ENCODE peak calls at places on chromosomes 16 and 17, in ten cellular contexts. N is NCI-H2171; L is GM04504; C is progenitor cell of endocrine pancreas; Q is foreskin fibroblast; U is neuronal stem cell; H is lung; B is CD4-positive, alpha-beta memory T cell; M is MM.1S; K is endothelial cell. I is an unnamed sample.

GRCh38 chr17:17562145-17562529 is 29.4 kb downstream of the PEMT start:
- DNase-seq in C (no peak), N (no peak), B (no peak), K (no peak), H (no peak), U (no peak), L (no peak), Q (no peak), M (no peak), I (no peak)

GRCh38 chr17:51397361-51398127 is 137.2 kb downstream of the UTP18 start:
- DNase-seq in C (no peak), L (peak; percentile 5), N (no peak), U (no peak), B (no peak), H (no peak), M (no peak), Q (no peak), K (no peak), I (peak; percentile 3)

GRCh38 chr17:45386180-45386579 is 46.5 kb downstream of the ARHGAP27 start:
- DNase-seq in K (no peak), U (no peak), M (no peak), C (no peak), L (no peak), B (no peak), H (no peak), N (no peak), Q (no peak), I (no peak)

GRCh38 chr17:11506635-11507034 is 91.6 kb upstream of the DNAH9 start:
- DNase-seq in U (peak; percentile 83), M (peak; percentile 27), L (no peak), H (no peak), K (no peak), C (peak; percentile 56), B (no peak), N (no peak), Q (no peak), I (no peak)

GRCh38 chr16:30566531-30566930 is 5.0 kb downstream of the ZNF688 start:
- DNase-seq in M (no peak), B (no peak), K (no peak), N (no peak), U (no peak), L (no peak), Q (no peak), H (no peak), C (no peak), I (no peak)

GRCh38 chr16:51326131-51326856 is 175.2 kb upstream of the SALL1 start:
- DNase-seq in U (no peak), N (no peak), M (no peak), Q (peak; percentile 86), B (no peak), L (peak; percentile 48), H (no peak), K (no peak), C (no peak), I (peak; percentile 82)

GRCh38 chr17:28406478-28406824 is 439 bp upstream of the SLC46A1 start:
- DNase-seq in Q (no peak), M (no peak), N (peak; percentile 41), H (no peak), K (no peak), U (no peak), L (no peak), C (no peak), B (no peak), I (no peak)

GRCh38 chr17:74981979-74982662 is 5.3 kb upstream of the CDR2L start:
- DNase-seq in M (no peak), L (no peak), C (peak; percentile 69), B (peak; percentile 86), H (peak; percentile 72), Q (peak; percentile 52), U (peak; percentile 78), N (peak; percentile 77), K (peak; percentile 70), I (peak; percentile 72)

GRCh38 chr17:382644-383533 is 30.3 kb upstream of the RPH3AL start:
- DNase-seq in M (no peak), L (peak; percentile 14), B (no peak), C (no peak), K (no peak), Q (no peak), H (no peak), U (peak; percentile 83), N (peak; percentile 4), I (peak; percentile 67)

GRCh38 chr17:28142355-28142754 is 99.9 kb downstream of the NLK start:
- DNase-seq in U (no peak), N (no peak), M (no peak), K (no peak), H (no peak), B (no peak), L (no peak), Q (no peak), C (no peak), I (no peak)

GRCh38 chr16:29307598-29308507 is 98.7 kb downstream of the NPIPB11 start:
- DNase-seq in L (no peak), M (no peak), U (no peak), K (no peak), H (no peak), B (no peak), C (no peak), Q (no peak), N (no peak), I (no peak)

GRCh38 chr16:84111481-84111880 is 5.3 kb downstream of the MBTPS1 start:
- DNase-seq in K (no peak), M (peak; percentile 57), N (no peak), H (no peak), Q (no peak), B (no peak), U (no peak), L (no peak), C (no peak), I (no peak)

GRCh38 chr17:35799942-35800341 is 4.5 kb upstream of the MMP28 start:
- DNase-seq in H (peak; percentile 87), K (no peak), L (peak; percentile 46), N (no peak), B (no peak), U (no peak), C (no peak), Q (no peak), M (no peak), I (peak; percentile 87)

GRCh38 chr17:38579934-38580333 is 25.8 kb downstream of the SRCIN1 start:
- DNase-seq in C (no peak), B (no peak), Q (peak; percentile 13), M (peak; percentile 26), U (no peak), H (no peak), K (peak; percentile 46), L (no peak), N (peak; percentile 87), I (peak; percentile 60)

GRCh38 chr17:60817187-60817586 is 139.5 kb downstream of the BCAS3 start:
- DNase-seq in U (no peak), B (no peak), H (no peak), C (no peak), Q (peak; percentile 71), K (no peak), M (no peak), L (peak; percentile 76), N (no peak), I (peak; percentile 64)

GRCh38 chr17:47687748-47688147 is 6.2 kb upstream of the TBKBP1 start:
- DNase-seq in K (no peak), H (no peak), L (no peak), C (no peak), N (no peak), M (peak; percentile 29), Q (peak; percentile 55), B (no peak), U (no peak), I (no peak)

GRCh38 chr16:56517206-56517605 is 2.6 kb downstream of the BBS2 start:
- DNase-seq in L (no peak), U (no peak), M (no peak), N (no peak), C (no peak), K (no peak), B (no peak), Q (no peak), H (no peak), I (no peak)

GRCh38 chr16:3142327-3142726 is 7.5 kb downstream of the ZNF213 start:
- DNase-seq in U (no peak), B (no peak), L (no peak), M (no peak), C (no peak), H (no peak), K (no peak), N (no peak), Q (no peak), I (no peak)

I was measured in AG08395.